ENCODE peak calls at places on chromosome X, in six cellular contexts. One of them, this sample, is unnamed.

GRCh38 chrX:18170910-18171309 is 49.8 kb downstream of the BEND2 start:
- DNase-seq in H9: no peak
- DNase-seq in neuronal stem cell: no peak
- DNase-seq in H1: no peak
- DNase-seq in IMR-90: no peak
- DNase-seq in mesenchymal stem cell: no peak
- DNase-seq in this sample: no peak

GRCh38 chrX:10208953-10209352 is 52.2 kb downstream of the CLCN4 start:
- DNase-seq in IMR-90: no peak
- DNase-seq in mesenchymal stem cell: no peak
- DNase-seq in H1: no peak
- DNase-seq in neuronal stem cell: no peak
- DNase-seq in H9: no peak
- DNase-seq in this sample: no peak

GRCh38 chrX:85897376-85898110 is 149.8 kb downstream of the CHM start:
- DNase-seq in mesenchymal stem cell: peak
- DNase-seq in H9: no peak
- DNase-seq in neuronal stem cell: no peak
- DNase-seq in H1: no peak
- DNase-seq in IMR-90: no peak
- DNase-seq in this sample: no peak

GRCh38 chrX:136055651-136056221 is 70.5 kb downstream of the SLC9A6 start:
- DNase-seq in neuronal stem cell: no peak
- DNase-seq in H9: no peak
- DNase-seq in H1: no peak
- DNase-seq in IMR-90: peak
- DNase-seq in mesenchymal stem cell: peak
- DNase-seq in this sample: no peak

GRCh38 chrX:133776072-133776471 is 209.3 kb downstream of the GPC3 start:
- DNase-seq in IMR-90: no peak
- DNase-seq in H9: peak
- DNase-seq in neuronal stem cell: no peak
- DNase-seq in H1: peak
- DNase-seq in mesenchymal stem cell: no peak
- DNase-seq in this sample: peak

GRCh38 chrX:72255445-72255844 is 16.6 kb upstream of the ERCC6L start:
- DNase-seq in H9: peak
- DNase-seq in H1: peak
- DNase-seq in IMR-90: no peak
- DNase-seq in mesenchymal stem cell: no peak
- DNase-seq in neuronal stem cell: no peak
- DNase-seq in this sample: no peak

GRCh38 chrX:72128183-72128834 is 3.4 kb downstream of the RTL5 start:
- DNase-seq in H9: no peak
- DNase-seq in neuronal stem cell: no peak
- DNase-seq in H1: no peak
- DNase-seq in IMR-90: no peak
- DNase-seq in mesenchymal stem cell: no peak
- DNase-seq in this sample: no peak

GRCh38 chrX:150692837-150693781 is at the start of gene MTMR1:
- DNase-seq in IMR-90: no peak
- DNase-seq in mesenchymal stem cell: no peak
- DNase-seq in neuronal stem cell: no peak
- DNase-seq in H1: no peak
- DNase-seq in H9: no peak
- DNase-seq in this sample: peak

GRCh38 chrX:119763175-119763574 is 4.8 kb downstream of the SOWAHD start:
- DNase-seq in H9: no peak
- DNase-seq in IMR-90: peak
- DNase-seq in mesenchymal stem cell: peak
- DNase-seq in H1: no peak
- DNase-seq in neuronal stem cell: no peak
- DNase-seq in this sample: peak

GRCh38 chrX:103157511-103158316 is 57.2 kb upstream of the BEX4 start:
- DNase-seq in mesenchymal stem cell: peak
- DNase-seq in IMR-90: peak
- DNase-seq in neuronal stem cell: no peak
- DNase-seq in H9: no peak
- DNase-seq in H1: peak
- DNase-seq in this sample: peak

GRCh38 chrX:109600114-109600710 is 24.8 kb downstream of the KCNE5 start:
- DNase-seq in H1: peak
- DNase-seq in H9: peak
- DNase-seq in IMR-90: no peak
- DNase-seq in mesenchymal stem cell: peak
- DNase-seq in neuronal stem cell: no peak
- DNase-seq in this sample: peak

GRCh38 chrX:131746491-131746968 is 202.7 kb downstream of the OR13H1 start:
- DNase-seq in IMR-90: peak
- DNase-seq in mesenchymal stem cell: no peak
- DNase-seq in H1: no peak
- DNase-seq in H9: peak
- DNase-seq in neuronal stem cell: no peak
- DNase-seq in this sample: no peak

GRCh38 chrX:77785746-77786548 is at the start of gene ATRX:
- DNase-seq in neuronal stem cell: peak
- DNase-seq in H9: peak
- DNase-seq in IMR-90: peak
- DNase-seq in mesenchymal stem cell: peak
- DNase-seq in H1: peak
- DNase-seq in this sample: peak

GRCh38 chrX:48816014-48816810 is 10.1 kb upstream of the ERAS start:
- DNase-seq in IMR-90: no peak
- DNase-seq in mesenchymal stem cell: no peak
- DNase-seq in H1: no peak
- DNase-seq in neuronal stem cell: no peak
- DNase-seq in H9: no peak
- DNase-seq in this sample: no peak

GRCh38 chrX:85963736-85964135 is 83.6 kb downstream of the CHM start:
- DNase-seq in IMR-90: peak
- DNase-seq in H1: no peak
- DNase-seq in H9: no peak
- DNase-seq in neuronal stem cell: no peak
- DNase-seq in mesenchymal stem cell: peak
- DNase-seq in this sample: peak

GRCh38 chrX:69264134-69264533 is 98.9 kb upstream of the PJA1 start:
- DNase-seq in H1: peak
- DNase-seq in mesenchymal stem cell: no peak
- DNase-seq in neuronal stem cell: no peak
- DNase-seq in IMR-90: no peak
- DNase-seq in H9: peak
- DNase-seq in this sample: peak

GRCh38 chrX:78375894-78376293 is 48.5 kb upstream of the CYSLTR1 start:
- DNase-seq in H1: no peak
- DNase-seq in IMR-90: no peak
- DNase-seq in neuronal stem cell: no peak
- DNase-seq in H9: no peak
- DNase-seq in mesenchymal stem cell: no peak
- DNase-seq in this sample: no peak

GRCh38 chrX:82127228-82128123 is 925.6 kb downstream of the SH3BGRL start:
- DNase-seq in IMR-90: no peak
- DNase-seq in neuronal stem cell: no peak
- DNase-seq in H9: no peak
- DNase-seq in H1: no peak
- DNase-seq in mesenchymal stem cell: no peak
- DNase-seq in this sample: no peak

DNA sequence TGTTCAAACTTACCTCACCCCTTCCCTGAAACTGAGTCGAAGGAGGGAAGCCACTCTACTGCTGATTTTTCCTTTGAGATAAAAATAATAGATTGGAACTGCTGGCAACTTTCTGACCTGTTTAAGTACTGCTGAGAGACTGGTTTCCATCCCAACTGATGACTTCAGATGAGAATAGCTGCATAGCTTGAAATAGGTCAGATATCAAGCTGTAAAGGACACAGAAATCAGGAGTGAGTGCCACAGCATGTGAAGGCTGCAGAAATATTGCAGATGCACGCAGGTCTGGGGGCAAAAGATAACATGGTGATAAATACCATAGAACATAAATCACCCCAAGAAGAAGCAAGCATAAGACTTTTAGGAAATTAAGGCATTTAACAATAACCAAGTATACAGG is 923.2 kb downstream of the SH3BGRL start:
- DNase-seq in neuronal stem cell: no peak
- DNase-seq in IMR-90: no peak
- DNase-seq in mesenchymal stem cell: no peak
- DNase-seq in H9: no peak
- DNase-seq in H1: no peak
- DNase-seq in this sample: no peak
- H2BK15ac ChIP-seq in neuronal stem cell: no peak
- H2BK15ac ChIP-seq in IMR-90: no peak
- H2BK15ac ChIP-seq in mesenchymal stem cell: no peak
- H2BK15ac ChIP-seq in H9: no peak
- H2BK15ac ChIP-seq in H1: no peak
- H2BK15ac ChIP-seq in this sample: no peak

DNA sequence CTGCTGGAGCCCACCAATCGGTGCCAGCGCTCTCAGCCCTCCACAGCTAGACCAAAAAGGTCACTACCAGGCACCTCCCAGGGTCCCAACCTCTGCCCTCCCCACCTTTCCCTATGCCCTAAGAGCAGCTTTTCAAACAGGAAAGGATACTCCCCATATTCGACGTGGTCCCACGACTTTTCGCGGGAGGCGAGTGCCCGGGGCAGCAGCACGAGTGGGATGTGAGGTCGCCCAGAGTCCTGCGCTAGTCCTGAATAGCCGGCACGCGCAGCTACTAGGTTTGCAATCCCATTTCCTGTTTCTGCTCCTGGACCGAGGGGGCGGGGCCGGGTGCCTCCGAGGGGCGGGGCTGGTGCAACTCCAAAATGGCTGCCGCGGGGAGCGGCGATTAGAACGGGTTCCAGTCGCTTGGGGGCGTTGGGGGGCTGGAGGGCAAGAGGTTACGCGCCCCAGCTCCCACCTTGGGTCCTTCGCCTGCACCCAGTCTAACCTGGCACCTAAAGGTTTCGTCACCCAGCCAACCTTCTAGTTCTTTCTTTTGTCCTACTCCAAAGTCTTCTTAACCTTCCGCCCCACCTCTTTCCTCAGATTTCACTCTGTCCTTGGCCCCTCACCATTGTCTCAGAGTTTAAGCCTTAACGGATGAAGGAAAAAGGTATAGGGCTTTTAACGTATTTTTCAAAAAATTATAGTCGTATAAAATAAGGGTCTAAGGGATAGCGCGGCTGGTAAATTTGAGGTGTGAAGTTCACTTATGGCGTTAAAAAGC is 85.0 kb upstream of the TENT5D start:
- DNase-seq in H1: peak
- DNase-seq in mesenchymal stem cell: peak
- DNase-seq in neuronal stem cell: peak
- DNase-seq in IMR-90: no peak
- DNase-seq in H9: peak
- DNase-seq in this sample: peak
- H3K9ac ChIP-seq in H1: peak
- H3K9ac ChIP-seq in mesenchymal stem cell: peak
- H3K9ac ChIP-seq in neuronal stem cell: peak
- H3K9ac ChIP-seq in IMR-90: no peak
- H3K9ac ChIP-seq in H9: peak
- H3K9ac ChIP-seq in this sample: peak

GRCh38 chrX:700936-701335 is 70.3 kb downstream of the SHOX start:
- DNase-seq in neuronal stem cell: no peak
- DNase-seq in mesenchymal stem cell: no peak
- DNase-seq in H9: no peak
- DNase-seq in H1: no peak
- DNase-seq in IMR-90: no peak
- DNase-seq in this sample: peak

GRCh38 chrX:703466-704210 is 73.0 kb downstream of the SHOX start:
- DNase-seq in neuronal stem cell: no peak
- DNase-seq in mesenchymal stem cell: no peak
- DNase-seq in IMR-90: no peak
- DNase-seq in H1: no peak
- DNase-seq in H9: no peak
- DNase-seq in this sample: peak

GRCh38 chrX:698246-698645 is 67.7 kb downstream of the SHOX start:
- DNase-seq in IMR-90: no peak
- DNase-seq in neuronal stem cell: no peak
- DNase-seq in H9: no peak
- DNase-seq in mesenchymal stem cell: no peak
- DNase-seq in H1: no peak
- DNase-seq in this sample: no peak

DNA sequence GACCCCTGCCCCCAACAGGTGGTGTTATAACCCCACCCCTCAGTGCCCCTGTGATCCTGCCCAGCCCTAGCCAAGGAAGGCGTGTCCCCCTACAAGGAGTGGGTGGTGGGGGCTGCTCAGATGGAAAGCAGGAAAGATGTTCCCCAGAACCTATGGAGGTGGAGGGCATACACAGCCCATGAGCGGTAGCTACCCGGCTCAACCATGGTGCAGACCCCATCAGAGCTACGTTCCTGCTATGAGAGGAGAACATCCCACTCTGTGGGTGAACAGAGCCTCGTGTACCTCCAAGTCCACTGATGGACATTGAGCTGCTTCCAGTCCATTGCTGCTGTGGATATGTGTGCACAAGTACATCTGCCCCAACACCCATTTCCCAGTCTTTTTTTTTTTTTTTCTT is 71.1 kb downstream of the SHOX start:
- DNase-seq in H9: no peak
- DNase-seq in neuronal stem cell: no peak
- DNase-seq in mesenchymal stem cell: no peak
- DNase-seq in H1: no peak
- DNase-seq in IMR-90: no peak
- DNase-seq in this sample: no peak
- H2BK5ac ChIP-seq in H9: no peak
- H2BK5ac ChIP-seq in neuronal stem cell: no peak
- H2BK5ac ChIP-seq in mesenchymal stem cell: no peak
- H2BK5ac ChIP-seq in H1: no peak
- H2BK5ac ChIP-seq in IMR-90: no peak
- H2BK5ac ChIP-seq in this sample: no peak

GRCh38 chrX:39307488-39307887 is 506.2 kb downstream of the MID1IP1 start:
- DNase-seq in IMR-90: no peak
- DNase-seq in mesenchymal stem cell: no peak
- DNase-seq in H1: no peak
- DNase-seq in neuronal stem cell: no peak
- DNase-seq in H9: no peak
- DNase-seq in this sample: no peak

GRCh38 chrX:39309721-39310152 is 508.5 kb downstream of the MID1IP1 start:
- DNase-seq in H1: no peak
- DNase-seq in mesenchymal stem cell: peak
- DNase-seq in H9: no peak
- DNase-seq in neuronal stem cell: no peak
- DNase-seq in IMR-90: no peak
- DNase-seq in this sample: peak

GRCh38 chrX:39309018-39309620 is 507.9 kb downstream of the MID1IP1 start:
- DNase-seq in mesenchymal stem cell: peak
- DNase-seq in IMR-90: no peak
- DNase-seq in neuronal stem cell: no peak
- DNase-seq in H1: no peak
- DNase-seq in H9: no peak
- DNase-seq in this sample: peak

GRCh38 chrX:39310925-39311324 is 509.7 kb downstream of the MID1IP1 start:
- DNase-seq in mesenchymal stem cell: no peak
- DNase-seq in H9: no peak
- DNase-seq in H1: no peak
- DNase-seq in IMR-90: no peak
- DNase-seq in neuronal stem cell: no peak
- DNase-seq in this sample: no peak

DNA sequence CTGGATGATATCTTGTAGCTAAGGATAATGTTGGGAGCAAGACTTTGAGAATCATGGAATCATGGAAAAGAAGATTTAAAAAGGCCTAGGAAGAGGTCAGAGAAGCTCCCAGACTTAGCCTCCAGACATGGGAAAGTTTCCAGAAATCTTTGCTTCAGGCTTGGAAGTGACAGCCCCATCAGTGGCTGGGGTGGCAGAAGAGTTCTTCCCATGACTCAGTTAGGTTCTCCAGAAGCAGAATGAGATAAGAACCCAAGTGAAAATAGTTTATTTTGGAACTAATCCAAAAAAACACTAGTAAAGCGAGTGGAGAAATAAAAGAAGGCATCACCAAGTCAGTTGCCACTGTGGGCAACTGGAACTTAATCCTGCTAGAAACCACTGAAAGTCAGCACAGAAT is 506.9 kb downstream of the MID1IP1 start:
- DNase-seq in IMR-90: no peak
- DNase-seq in mesenchymal stem cell: peak
- DNase-seq in H1: no peak
- DNase-seq in H9: no peak
- DNase-seq in neuronal stem cell: no peak
- DNase-seq in this sample: no peak
- H2BK15ac ChIP-seq in IMR-90: no peak
- H2BK15ac ChIP-seq in mesenchymal stem cell: no peak
- H2BK15ac ChIP-seq in H1: no peak
- H2BK15ac ChIP-seq in H9: no peak
- H2BK15ac ChIP-seq in neuronal stem cell: no peak
- H2BK15ac ChIP-seq in this sample: no peak